ENCODE peak calls at places on chromosomes 1 and 21, in seven cellular contexts. One of them, this sample, is unnamed.

GRCh38 chr1:58908539-58909161 is 124.8 kb upstream of the JUN start:
- DNase-seq in left ventricle myocardium inferior: no peak
- DNase-seq in upper lobe of right lung: no peak
- DNase-seq in AG04450: no peak
- DNase-seq in thoracic aorta: no peak
- DNase-seq in AG10803: peak
- DNase-seq in right lobe of liver: no peak
- DNase-seq in this sample: no peak

GRCh38 chr1:168767885-168768584 is 39.0 kb upstream of the DPT start:
- DNase-seq in upper lobe of right lung: no peak
- DNase-seq in AG04450: no peak
- DNase-seq in AG10803: peak
- DNase-seq in thoracic aorta: no peak
- DNase-seq in right lobe of liver: no peak
- DNase-seq in left ventricle myocardium inferior: no peak
- DNase-seq in this sample: no peak

GRCh38 chr1:157142765-157143423 is 4.7 kb upstream of the ETV3 start:
- DNase-seq in right lobe of liver: no peak
- DNase-seq in thoracic aorta: no peak
- DNase-seq in AG04450: no peak
- DNase-seq in upper lobe of right lung: no peak
- DNase-seq in left ventricle myocardium inferior: no peak
- DNase-seq in AG10803: no peak
- DNase-seq in this sample: no peak

GRCh38 chr1:208225954-208226937 is 17.9 kb downstream of the PLXNA2 start:
- DNase-seq in upper lobe of right lung: no peak
- DNase-seq in thoracic aorta: no peak
- DNase-seq in right lobe of liver: no peak
- DNase-seq in left ventricle myocardium inferior: no peak
- DNase-seq in AG10803: no peak
- DNase-seq in AG04450: no peak
- DNase-seq in this sample: no peak

GRCh38 chr1:12549106-12549459 is 68.9 kb downstream of the DHRS3 start:
- DNase-seq in AG10803: peak
- DNase-seq in left ventricle myocardium inferior: peak
- DNase-seq in thoracic aorta: no peak
- DNase-seq in AG04450: no peak
- DNase-seq in upper lobe of right lung: peak
- DNase-seq in right lobe of liver: peak
- DNase-seq in this sample: no peak

GRCh38 chr1:50275564-50275963 is 147.7 kb downstream of the DMRTA2 start:
- DNase-seq in right lobe of liver: no peak
- DNase-seq in AG10803: no peak
- DNase-seq in thoracic aorta: no peak
- DNase-seq in AG04450: no peak
- DNase-seq in left ventricle myocardium inferior: no peak
- DNase-seq in upper lobe of right lung: no peak
- DNase-seq in this sample: no peak

GRCh38 chr1:200488375-200489165 is 78.7 kb upstream of the ZNF281 start:
- DNase-seq in left ventricle myocardium inferior: no peak
- DNase-seq in right lobe of liver: no peak
- DNase-seq in thoracic aorta: no peak
- DNase-seq in upper lobe of right lung: no peak
- DNase-seq in AG10803: peak
- DNase-seq in AG04450: peak
- DNase-seq in this sample: peak

GRCh38 chr21:34983680-34984086 is 65.4 kb downstream of the RUNX1 start:
- DNase-seq in AG10803: peak
- DNase-seq in upper lobe of right lung: no peak
- DNase-seq in right lobe of liver: no peak
- DNase-seq in AG04450: no peak
- DNase-seq in left ventricle myocardium inferior: no peak
- DNase-seq in thoracic aorta: no peak
- DNase-seq in this sample: peak

GRCh38 chr1:184771190-184771691 is 16.6 kb upstream of the EDEM3 start:
- DNase-seq in upper lobe of right lung: no peak
- DNase-seq in AG04450: no peak
- DNase-seq in thoracic aorta: no peak
- DNase-seq in AG10803: no peak
- DNase-seq in left ventricle myocardium inferior: no peak
- DNase-seq in right lobe of liver: no peak
- DNase-seq in this sample: no peak

GRCh38 chr21:41365377-41366107 is 3.7 kb downstream of the MX2 start:
- DNase-seq in thoracic aorta: no peak
- DNase-seq in right lobe of liver: no peak
- DNase-seq in upper lobe of right lung: no peak
- DNase-seq in AG04450: no peak
- DNase-seq in AG10803: no peak
- DNase-seq in left ventricle myocardium inferior: no peak
- DNase-seq in this sample: no peak

GRCh38 chr1:105137543-105138444 is 1388.1 kb downstream of the AMY1C start:
- DNase-seq in AG04450: no peak
- DNase-seq in AG10803: no peak
- DNase-seq in left ventricle myocardium inferior: no peak
- DNase-seq in right lobe of liver: no peak
- DNase-seq in upper lobe of right lung: no peak
- DNase-seq in thoracic aorta: no peak
- DNase-seq in this sample: no peak

GRCh38 chr21:38994014-38994413 is 188.3 kb downstream of the ETS2 start:
- DNase-seq in AG04450: no peak
- DNase-seq in upper lobe of right lung: no peak
- DNase-seq in thoracic aorta: no peak
- DNase-seq in left ventricle myocardium inferior: no peak
- DNase-seq in AG10803: no peak
- DNase-seq in right lobe of liver: no peak
- DNase-seq in this sample: no peak

GRCh38 chr1:3359346-3360157 is 94.9 kb upstream of the ARHGEF16 start:
- DNase-seq in AG04450: no peak
- DNase-seq in upper lobe of right lung: no peak
- DNase-seq in AG10803: no peak
- DNase-seq in thoracic aorta: no peak
- DNase-seq in left ventricle myocardium inferior: no peak
- DNase-seq in right lobe of liver: no peak
- DNase-seq in this sample: no peak

GRCh38 chr1:217133958-217134856 is 411.0 kb upstream of the ESRRG start:
- DNase-seq in left ventricle myocardium inferior: no peak
- DNase-seq in upper lobe of right lung: no peak
- DNase-seq in right lobe of liver: no peak
- DNase-seq in AG04450: no peak
- DNase-seq in thoracic aorta: no peak
- DNase-seq in AG10803: no peak
- DNase-seq in this sample: no peak

GRCh38 chr1:117188268-117189108 is 22.2 kb downstream of the VTCN1 start:
- DNase-seq in AG04450: no peak
- DNase-seq in right lobe of liver: no peak
- DNase-seq in upper lobe of right lung: no peak
- DNase-seq in left ventricle myocardium inferior: no peak
- DNase-seq in thoracic aorta: no peak
- DNase-seq in AG10803: peak
- DNase-seq in this sample: no peak

GRCh38 chr1:185062710-185063370 is 17.5 kb downstream of the RNF2 start:
- DNase-seq in upper lobe of right lung: no peak
- DNase-seq in AG10803: peak
- DNase-seq in left ventricle myocardium inferior: no peak
- DNase-seq in thoracic aorta: no peak
- DNase-seq in AG04450: no peak
- DNase-seq in right lobe of liver: no peak
- DNase-seq in this sample: no peak

GRCh38 chr1:185170291-185170848 is 13.4 kb downstream of the SWT1 start:
- DNase-seq in thoracic aorta: no peak
- DNase-seq in AG10803: peak
- DNase-seq in right lobe of liver: no peak
- DNase-seq in AG04450: peak
- DNase-seq in left ventricle myocardium inferior: no peak
- DNase-seq in upper lobe of right lung: no peak
- DNase-seq in this sample: peak

GRCh38 chr1:96464991-96465875 is 256.4 kb upstream of the PTBP2 start:
- DNase-seq in upper lobe of right lung: no peak
- DNase-seq in thoracic aorta: no peak
- DNase-seq in AG04450: peak
- DNase-seq in AG10803: peak
- DNase-seq in right lobe of liver: peak
- DNase-seq in left ventricle myocardium inferior: no peak
- DNase-seq in this sample: no peak

GRCh38 chr1:97091679-97092078 is 370.1 kb downstream of the PTBP2 start:
- DNase-seq in left ventricle myocardium inferior: no peak
- DNase-seq in AG04450: no peak
- DNase-seq in upper lobe of right lung: no peak
- DNase-seq in right lobe of liver: no peak
- DNase-seq in thoracic aorta: no peak
- DNase-seq in AG10803: no peak
- DNase-seq in this sample: no peak

GRCh38 chr1:156838972-156839371 is 19.9 kb downstream of the INSRR start:
- DNase-seq in upper lobe of right lung: no peak
- DNase-seq in right lobe of liver: no peak
- DNase-seq in AG10803: no peak
- DNase-seq in AG04450: no peak
- DNase-seq in thoracic aorta: no peak
- DNase-seq in left ventricle myocardium inferior: no peak
- DNase-seq in this sample: peak

GRCh38 chr1:212760126-212760823 is 31.3 kb downstream of the NSL1 start:
- DNase-seq in left ventricle myocardium inferior: no peak
- DNase-seq in right lobe of liver: no peak
- DNase-seq in upper lobe of right lung: no peak
- DNase-seq in AG10803: peak
- DNase-seq in AG04450: no peak
- DNase-seq in thoracic aorta: no peak
- DNase-seq in this sample: peak
- TF ChIP-seq CTCF in left ventricle myocardium inferior: no peak
- TF ChIP-seq CTCF in right lobe of liver: no peak
- TF ChIP-seq CTCF in upper lobe of right lung: peak
- TF ChIP-seq CTCF in AG10803: peak
- TF ChIP-seq CTCF in AG04450: peak
- TF ChIP-seq CTCF in thoracic aorta: no peak
- TF ChIP-seq CTCF in this sample: peak

DNA sequence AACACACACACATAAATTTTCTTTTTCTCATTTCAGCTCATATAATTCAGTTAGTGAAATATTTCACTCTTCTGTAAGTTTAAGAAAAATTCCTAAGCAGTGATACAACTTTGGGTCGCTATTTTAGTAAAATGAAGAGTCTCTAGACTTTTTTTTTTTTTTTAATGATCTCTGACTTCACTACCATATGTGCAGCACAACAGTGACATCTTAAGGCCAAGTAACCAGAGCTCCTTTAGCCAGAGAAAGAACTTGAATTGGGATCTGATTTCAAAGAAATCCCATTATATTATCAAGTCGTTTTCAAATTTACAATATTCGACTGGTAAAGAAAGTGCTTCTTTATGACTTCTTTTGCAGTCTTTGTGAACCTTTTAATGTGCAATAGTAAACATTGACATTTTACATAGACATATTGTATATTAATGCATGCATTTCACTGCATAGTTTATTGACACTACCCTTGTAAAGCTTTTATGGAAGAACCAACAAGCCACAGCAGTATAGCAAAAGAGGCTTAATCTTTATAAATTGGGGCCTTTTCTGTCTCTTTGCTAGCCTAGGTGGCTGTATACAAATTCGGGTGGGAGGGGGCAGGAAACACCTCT is 62.2 kb downstream of the LRRC40 start:
- DNase-seq in left ventricle myocardium inferior: no peak
- DNase-seq in upper lobe of right lung: no peak
- DNase-seq in AG04450: no peak
- DNase-seq in thoracic aorta: no peak
- DNase-seq in AG10803: peak
- DNase-seq in right lobe of liver: no peak
- DNase-seq in this sample: no peak
- TF ChIP-seq CTCF in left ventricle myocardium inferior: peak
- TF ChIP-seq CTCF in upper lobe of right lung: peak
- TF ChIP-seq CTCF in AG04450: peak
- TF ChIP-seq CTCF in thoracic aorta: no peak
- TF ChIP-seq CTCF in AG10803: peak
- TF ChIP-seq CTCF in right lobe of liver: no peak
- TF ChIP-seq CTCF in this sample: no peak

GRCh38 chr1:192808588-192809285 is at the start of gene RGS2:
- DNase-seq in left ventricle myocardium inferior: peak
- DNase-seq in upper lobe of right lung: peak
- DNase-seq in AG10803: peak
- DNase-seq in AG04450: peak
- DNase-seq in thoracic aorta: peak
- DNase-seq in right lobe of liver: peak
- DNase-seq in this sample: peak
- TF ChIP-seq CTCF in left ventricle myocardium inferior: peak
- TF ChIP-seq CTCF in upper lobe of right lung: peak
- TF ChIP-seq CTCF in AG10803: no peak
- TF ChIP-seq CTCF in AG04450: no peak
- TF ChIP-seq CTCF in thoracic aorta: no peak
- TF ChIP-seq CTCF in right lobe of liver: no peak
- TF ChIP-seq CTCF in this sample: no peak

GRCh38 chr1:45848097-45848496 is 44.7 kb downstream of the MAST2 start:
- DNase-seq in thoracic aorta: no peak
- DNase-seq in right lobe of liver: no peak
- DNase-seq in AG10803: no peak
- DNase-seq in left ventricle myocardium inferior: no peak
- DNase-seq in upper lobe of right lung: no peak
- DNase-seq in AG04450: no peak
- DNase-seq in this sample: no peak

GRCh38 chr1:45840704-45841103 is 37.3 kb downstream of the MAST2 start:
- DNase-seq in AG10803: no peak
- DNase-seq in left ventricle myocardium inferior: no peak
- DNase-seq in upper lobe of right lung: no peak
- DNase-seq in AG04450: no peak
- DNase-seq in right lobe of liver: no peak
- DNase-seq in thoracic aorta: no peak
- DNase-seq in this sample: no peak

GRCh38 chr1:45842786-45843185 is 39.4 kb downstream of the MAST2 start:
- DNase-seq in thoracic aorta: no peak
- DNase-seq in left ventricle myocardium inferior: no peak
- DNase-seq in right lobe of liver: no peak
- DNase-seq in AG10803: no peak
- DNase-seq in upper lobe of right lung: no peak
- DNase-seq in AG04450: no peak
- DNase-seq in this sample: no peak

GRCh38 chr1:45846931-45847330 is 43.5 kb downstream of the MAST2 start:
- DNase-seq in AG04450: no peak
- DNase-seq in upper lobe of right lung: no peak
- DNase-seq in right lobe of liver: no peak
- DNase-seq in AG10803: peak
- DNase-seq in thoracic aorta: no peak
- DNase-seq in left ventricle myocardium inferior: no peak
- DNase-seq in this sample: no peak

GRCh38 chr1:45843474-45843905 is 40.1 kb downstream of the MAST2 start:
- DNase-seq in thoracic aorta: no peak
- DNase-seq in AG10803: peak
- DNase-seq in right lobe of liver: no peak
- DNase-seq in left ventricle myocardium inferior: no peak
- DNase-seq in AG04450: no peak
- DNase-seq in upper lobe of right lung: no peak
- DNase-seq in this sample: no peak
- TF ChIP-seq CTCF in thoracic aorta: no peak
- TF ChIP-seq CTCF in AG10803: peak
- TF ChIP-seq CTCF in right lobe of liver: peak
- TF ChIP-seq CTCF in left ventricle myocardium inferior: peak
- TF ChIP-seq CTCF in AG04450: peak
- TF ChIP-seq CTCF in upper lobe of right lung: peak
- TF ChIP-seq CTCF in this sample: peak

GRCh38 chr1:89519779-89520358 is 4.8 kb upstream of the LRRC8B start:
- DNase-seq in thoracic aorta: no peak
- DNase-seq in upper lobe of right lung: no peak
- DNase-seq in right lobe of liver: no peak
- DNase-seq in AG04450: no peak
- DNase-seq in AG10803: peak
- DNase-seq in left ventricle myocardium inferior: no peak
- DNase-seq in this sample: peak
- TF ChIP-seq CTCF in thoracic aorta: peak
- TF ChIP-seq CTCF in upper lobe of right lung: peak
- TF ChIP-seq CTCF in right lobe of liver: peak
- TF ChIP-seq CTCF in AG04450: peak
- TF ChIP-seq CTCF in AG10803: peak
- TF ChIP-seq CTCF in left ventricle myocardium inferior: peak
- TF ChIP-seq CTCF in this sample: peak

This sample was measured in activated CD8-positive, alpha-beta T cell treated with anti-CD3 and anti-CD28 coated beads for 36 hours.